ENCODE peak calls at places on chromosomes 16 and 17, in four cellular contexts. One of them, this sample, is unnamed.

GRCh38 chr17:9268546-9268945 is 247.2 kb downstream of the NTN1 start:
- DNase-seq in astrocyte of the hippocampus: no peak
- DNase-seq in MV-4-11: no peak
- DNase-seq in T1000: no peak
- DNase-seq in this sample: no peak

GRCh38 chr17:81561494-81561885 is 9.3 kb upstream of the FAAP100 start:
- DNase-seq in astrocyte of the hippocampus: no peak
- DNase-seq in MV-4-11: no peak
- DNase-seq in T1000: peak; percentile 23
- DNase-seq in this sample: no peak

GRCh38 chr17:19399750-19400450 is 11.1 kb upstream of the RNF112 start:
- DNase-seq in astrocyte of the hippocampus: no peak
- DNase-seq in MV-4-11: no peak
- DNase-seq in T1000: no peak
- DNase-seq in this sample: no peak

GRCh38 chr17:42275527-42276358 is 448 bp downstream of the STAT5B start:
- DNase-seq in astrocyte of the hippocampus: peak; percentile 73
- DNase-seq in MV-4-11: no peak
- DNase-seq in T1000: no peak
- DNase-seq in this sample: no peak

GRCh38 chr17:2610640-2611175 is 17.3 kb downstream of the PAFAH1B1 start:
- DNase-seq in astrocyte of the hippocampus: no peak
- DNase-seq in MV-4-11: no peak
- DNase-seq in T1000: no peak
- DNase-seq in this sample: no peak

GRCh38 chr17:48738424-48738802 is 9.9 kb upstream of the HOXB13 start:
- DNase-seq in astrocyte of the hippocampus: no peak
- DNase-seq in MV-4-11: no peak
- DNase-seq in T1000: no peak
- DNase-seq in this sample: no peak

GRCh38 chr17:1110844-1111598 is 68.8 kb downstream of the ABR start:
- DNase-seq in astrocyte of the hippocampus: peak; percentile 94
- DNase-seq in MV-4-11: peak; percentile 68
- DNase-seq in T1000: peak; percentile 94
- DNase-seq in this sample: peak; percentile 46

GRCh38 chr16:82653550-82654511 is 27.1 kb downstream of the CDH13 start:
- DNase-seq in astrocyte of the hippocampus: peak; percentile 89
- DNase-seq in MV-4-11: peak; percentile 10
- DNase-seq in T1000: peak; percentile 44
- DNase-seq in this sample: no peak

GRCh38 chr16:27779719-27780161 is 229.8 kb downstream of the KATNIP start:
- DNase-seq in astrocyte of the hippocampus: peak; percentile 92
- DNase-seq in MV-4-11: no peak
- DNase-seq in T1000: no peak
- DNase-seq in this sample: no peak

GRCh38 chr16:20359997-20360396 is 7.5 kb upstream of the UMOD start:
- DNase-seq in astrocyte of the hippocampus: no peak
- DNase-seq in MV-4-11: no peak
- DNase-seq in T1000: no peak
- DNase-seq in this sample: peak; percentile 67

GRCh38 chr17:72518810-72519597 is 398.2 kb downstream of the SOX9 start:
- DNase-seq in astrocyte of the hippocampus: peak; percentile 43
- DNase-seq in MV-4-11: no peak
- DNase-seq in T1000: no peak
- DNase-seq in this sample: peak; percentile 87

GRCh38 chr16:82782715-82783251 is 156.0 kb downstream of the CDH13 start:
- DNase-seq in astrocyte of the hippocampus: peak; percentile 18
- DNase-seq in MV-4-11: no peak
- DNase-seq in T1000: no peak
- DNase-seq in this sample: no peak

GRCh38 chr17:27303734-27304133 is 9.8 kb downstream of the WSB1 start:
- DNase-seq in astrocyte of the hippocampus: no peak
- DNase-seq in MV-4-11: no peak
- DNase-seq in T1000: no peak
- DNase-seq in this sample: no peak

GRCh38 chr16:67917852-67918236 is 13.8 kb downstream of the CTRL start:
- DNase-seq in astrocyte of the hippocampus: peak; percentile 48
- DNase-seq in MV-4-11: peak; percentile 43
- DNase-seq in T1000: peak; percentile 42
- DNase-seq in this sample: no peak

This sample was measured in pancreas.